ENCODE peak calls at places on chromosome 18, in seven cellular contexts. J is NCI-H1092; Y is neural progenitor cell; S is HuH-7.5; G is stimulated activated naive CD8-positive, alpha-beta T cell treated with anti-CD3 and anti-CD28 coated beads, Interleukin-15, Interleukin-2, amounts not matched to agents 100 U/mL and 50 U/mL, for 24 hours; B is NCI-H1694; Q is CD4-positive, alpha-beta T cell. U is an unnamed sample.

GRCh38 chr18:22977847-22978701 is 44.9 kb downstream of the RBBP8 start:
- DNase-seq in J (no peak), Y (no peak), S (no peak), G (no peak), B (no peak), Q (no peak), U (no peak)

GRCh38 chr18:72155327-72155726 is 388.8 kb downstream of the CBLN2 start:
- DNase-seq in J (peak), Y (no peak), S (no peak), G (no peak), B (no peak), Q (no peak), U (no peak)

GRCh38 chr18:2191180-2191790 is 380.0 kb downstream of the METTL4 start:
- DNase-seq in J (no peak), Y (no peak), S (no peak), G (no peak), B (no peak), Q (no peak), U (no peak)

GRCh38 chr18:52992041-52992440 is 652.0 kb downstream of the DCC start:
- DNase-seq in J (peak), Y (peak), S (no peak), G (no peak), B (peak), Q (no peak), U (no peak)

GRCh38 chr18:76465630-76466409 is 29.2 kb downstream of the ZNF516 start:
- DNase-seq in J (no peak), Y (no peak), S (no peak), G (no peak), B (no peak), Q (no peak), U (no peak)

GRCh38 chr18:32383040-32383819 is 87.5 kb downstream of the GAREM1 start:
- DNase-seq in J (no peak), Y (no peak), S (no peak), G (no peak), B (no peak), Q (no peak), U (no peak)

GRCh38 chr18:76357585-76358265 is 137.3 kb downstream of the ZNF516 start:
- DNase-seq in J (no peak), Y (no peak), S (no peak), G (no peak), B (no peak), Q (no peak), U (no peak)

GRCh38 chr18:71942433-71942832 is 601.7 kb downstream of the CBLN2 start:
- DNase-seq in J (no peak), Y (no peak), S (no peak), G (no peak), B (no peak), Q (no peak), U (no peak)

GRCh38 chr18:76252880-76253279 is 242.2 kb downstream of the ZNF516 start:
- DNase-seq in J (peak), Y (peak), S (no peak), G (no peak), B (no peak), Q (no peak), U (peak)

GRCh38 chr18:23484783-23485182 is 18.5 kb upstream of the RMC1 start:
- DNase-seq in J (no peak), Y (no peak), S (no peak), G (no peak), B (peak), Q (no peak), U (no peak)

GRCh38 chr18:22800551-22800951 is 132.6 kb upstream of the RBBP8 start:
- DNase-seq in J (no peak), Y (no peak), S (no peak), G (no peak), B (no peak), Q (no peak), U (no peak)

GRCh38 chr18:7000484-7001096 is 117.0 kb downstream of the LAMA1 start:
- DNase-seq in J (peak), Y (peak), S (no peak), G (no peak), B (no peak), Q (no peak), U (no peak)

GRCh38 chr18:79556829-79557585 is 122.6 kb upstream of the CTDP1 start:
- DNase-seq in J (no peak), Y (no peak), S (peak), G (no peak), B (no peak), Q (no peak), U (no peak)

GRCh38 chr18:23887493-23887892 is 127.1 kb upstream of the TTC39C start:
- DNase-seq in J (peak), Y (no peak), S (no peak), G (no peak), B (peak), Q (no peak), U (no peak)

U was measured in NCI-H1930.